ENCODE peak calls at places on chromosome 19, in four cellular contexts. R is heart right ventricle, O is ascending aorta, E is left ventricle myocardium inferior. L is an unnamed sample. For H3K4me1, the result is how much of the 10 kb centered on the place peaks cover.

GRCh38 chr19:51019544-51019925 is at the start of gene KLK10:
- DNase-seq in E (no peak), O (no peak), R (no peak), L (no peak)

GRCh38 chr19:925912-926594 is at the start of gene ARID3A:
- DNase-seq in E (peak), R (no peak), O (no peak), L (peak)

GRCh38 chr19:53158119-53158656 is 665 bp downstream of the ZNF347 start:
- DNase-seq in R (peak), O (peak), E (peak), L (peak)

GRCh38 chr19:6739884-6740588 is 556 bp downstream of the TRIP10 start:
- DNase-seq in R (peak), O (no peak), E (peak), L (no peak)

GRCh38 chr19:574658-575526 is 2.5 kb downstream of the BSG start:
- DNase-seq in E (peak), R (peak), O (no peak), L (peak)

GRCh38 chr19:54133312-54133956 is 4.1 kb upstream of the CNOT3 start:
- DNase-seq in R (no peak), O (no peak), E (no peak), L (peak)

GRCh38 chr19:18415177-18415867 is 3.9 kb upstream of the SSBP4 start:
- DNase-seq in E (peak), O (peak), R (peak), L (no peak)

GRCh38 chr19:3890590-3890989 is 10.1 kb downstream of the ATCAY start:
- DNase-seq in E (no peak), O (no peak), R (no peak), L (no peak)

GRCh38 chr19:1747285-1748114 is 5.8 kb upstream of the ONECUT3 start:
- DNase-seq in O (no peak), R (no peak), E (no peak), L (peak)

GRCh38 chr19:342801-343421 is 1.7 kb downstream of the MIER2 start:
- DNase-seq in R (peak), E (peak), O (peak), L (no peak)

GRCh38 chr19:2357279-2358206 is 2.5 kb upstream of the TMPRSS9 start:
- DNase-seq in E (no peak), O (no peak), R (no peak), L (no peak)

GRCh38 chr19:54373781-54374266 is 9.1 kb upstream of the LAIR1 start:
- DNase-seq in R (peak), E (no peak), O (no peak), L (no peak)

GRCh38 chr19:43596842-43597461 is 557 bp downstream of the ZNF576 start:
- DNase-seq in R (no peak), E (no peak), O (no peak), L (no peak)

GRCh38 chr19:2014731-2015610 is 543 bp downstream of the BTBD2 start:
- DNase-seq in O (no peak), E (no peak), R (no peak), L (peak)

GRCh38 chr19:18895828-18896341 is at the start of gene CERS1:
- DNase-seq in R (no peak), O (no peak), E (no peak), L (peak)

GRCh38 chr19:57248646-57249045 is 8.2 kb downstream of the ZNF805 start:
- DNase-seq in E (no peak), O (no peak), R (no peak), L (no peak)

GRCh38 chr19:4971424-4971793 is 2.5 kb downstream of the KDM4B start:
- DNase-seq in O (no peak), E (no peak), R (no peak), L (peak)

DNA sequence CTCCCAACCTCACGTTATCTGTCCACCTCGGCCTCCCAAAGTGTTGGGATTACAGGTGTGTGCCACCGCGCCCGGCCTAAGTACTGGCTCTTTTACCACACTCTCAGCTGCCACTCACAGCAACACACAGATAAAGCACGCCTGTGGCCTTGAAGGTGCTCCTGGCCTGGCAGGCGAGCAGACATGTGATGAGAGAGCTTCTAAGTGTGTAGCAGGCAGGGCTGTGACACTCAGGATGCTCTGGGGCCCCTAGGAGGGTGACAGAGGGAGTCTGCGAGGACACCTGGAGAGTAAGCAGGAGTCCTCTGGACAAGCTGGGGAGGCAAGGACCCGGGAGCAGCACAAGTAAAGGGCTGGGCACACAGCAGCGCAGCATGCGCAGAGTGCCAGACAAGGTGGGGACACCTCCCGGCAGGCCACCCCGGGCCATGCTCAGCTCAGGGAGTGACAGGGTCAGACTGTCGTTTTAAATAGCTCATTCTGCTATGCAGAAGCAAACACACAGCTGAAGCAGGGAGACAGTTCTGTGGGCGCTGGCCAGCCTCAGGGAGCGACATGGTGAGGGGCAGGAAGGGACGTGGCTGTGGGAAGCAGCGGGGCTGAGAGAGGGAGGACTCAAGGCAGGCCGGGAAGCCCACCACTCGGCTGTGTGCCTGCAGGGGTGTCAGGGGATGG is 26.5 kb downstream of the MED26 start:
- DNase-seq in R (peak), E (no peak), O (no peak), L (no peak)
- TF ChIP-seq CTCF in R (no peak), E (no peak), O (no peak), L (no peak)

GRCh38 chr19:38009650-38010229 is 102.7 kb downstream of the SIPA1L3 start:
- DNase-seq in R (no peak), E (no peak), O (no peak), L (no peak)
- H3K4me1 ChIP-seq in R (under half), E (under half), O (under half), L (under half)

GRCh38 chr19:40512473-40513344 is 45.9 kb downstream of the SPTBN4 start:
- DNase-seq in E (no peak), O (no peak), R (no peak), L (peak)
- TF ChIP-seq CTCF in E (no peak), O (no peak), R (no peak), L (no peak)

GRCh38 chr19:16071072-16071691 is 5.1 kb upstream of the TPM4 start:
- DNase-seq in E (no peak), O (no peak), R (no peak), L (no peak)
- H3K4me1 ChIP-seq in E (half or more), O (under half), R (under half), L (under half)

GRCh38 chr19:49570997-49571676 is 9.2 kb downstream of the NOSIP start:
- DNase-seq in R (no peak), E (no peak), O (no peak), L (no peak)
- TF ChIP-seq CTCF in R (peak), E (no peak), O (no peak), L (no peak)

GRCh38 chr19:46925548-46925950 is 64.8 kb downstream of the ARHGAP35 start:
- DNase-seq in R (no peak), O (peak), E (no peak), L (no peak)

GRCh38 chr19:46928951-46929350 is 68.2 kb downstream of the ARHGAP35 start:
- DNase-seq in R (no peak), E (no peak), O (no peak), L (no peak)

GRCh38 chr19:46926201-46927071 is 65.6 kb downstream of the ARHGAP35 start:
- DNase-seq in R (no peak), E (no peak), O (peak), L (peak)

GRCh38 chr19:46927106-46927505 is 66.3 kb downstream of the ARHGAP35 start:
- DNase-seq in E (no peak), R (no peak), O (peak), L (no peak)

DNA sequence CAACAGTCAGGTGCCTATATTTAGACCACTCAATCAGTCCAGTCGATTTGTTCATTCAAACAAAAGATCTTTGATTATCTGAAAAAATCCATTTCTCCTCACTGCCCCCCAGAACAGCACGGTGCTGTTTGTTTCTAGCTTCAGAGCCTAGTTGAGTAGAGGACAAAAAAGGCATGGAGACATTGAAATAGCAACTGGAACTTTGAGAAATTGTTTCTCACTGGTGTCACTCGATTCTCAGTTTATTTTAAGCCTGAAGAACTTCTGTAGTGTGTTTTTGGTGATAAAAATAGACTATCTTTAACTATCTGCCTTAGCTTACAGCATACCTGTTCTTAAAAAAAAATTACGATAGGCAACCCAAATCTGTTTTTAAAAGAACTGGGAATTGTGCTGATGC is 67.1 kb downstream of the ARHGAP35 start:
- DNase-seq in R (no peak), O (no peak), E (no peak), L (no peak)
- H3K4me1 ChIP-seq in R (under half), O (half or more), E (half or more), L (half or more)

GRCh38 chr19:48638831-48639381 is 1.7 kb upstream of the DBP start:
- DNase-seq in O (no peak), R (peak), E (no peak), L (no peak)

GRCh38 chr19:48639483-48640375 is 2.5 kb upstream of the DBP start:
- DNase-seq in E (no peak), O (no peak), R (peak), L (no peak)

GRCh38 chr19:48637449-48637947 is 319 bp upstream of the DBP start:
- DNase-seq in R (peak), E (peak), O (peak), L (peak)

GRCh38 chr19:48636859-48637448 is at the start of gene DBP:
- DNase-seq in O (peak), R (peak), E (peak), L (no peak)

DNA sequence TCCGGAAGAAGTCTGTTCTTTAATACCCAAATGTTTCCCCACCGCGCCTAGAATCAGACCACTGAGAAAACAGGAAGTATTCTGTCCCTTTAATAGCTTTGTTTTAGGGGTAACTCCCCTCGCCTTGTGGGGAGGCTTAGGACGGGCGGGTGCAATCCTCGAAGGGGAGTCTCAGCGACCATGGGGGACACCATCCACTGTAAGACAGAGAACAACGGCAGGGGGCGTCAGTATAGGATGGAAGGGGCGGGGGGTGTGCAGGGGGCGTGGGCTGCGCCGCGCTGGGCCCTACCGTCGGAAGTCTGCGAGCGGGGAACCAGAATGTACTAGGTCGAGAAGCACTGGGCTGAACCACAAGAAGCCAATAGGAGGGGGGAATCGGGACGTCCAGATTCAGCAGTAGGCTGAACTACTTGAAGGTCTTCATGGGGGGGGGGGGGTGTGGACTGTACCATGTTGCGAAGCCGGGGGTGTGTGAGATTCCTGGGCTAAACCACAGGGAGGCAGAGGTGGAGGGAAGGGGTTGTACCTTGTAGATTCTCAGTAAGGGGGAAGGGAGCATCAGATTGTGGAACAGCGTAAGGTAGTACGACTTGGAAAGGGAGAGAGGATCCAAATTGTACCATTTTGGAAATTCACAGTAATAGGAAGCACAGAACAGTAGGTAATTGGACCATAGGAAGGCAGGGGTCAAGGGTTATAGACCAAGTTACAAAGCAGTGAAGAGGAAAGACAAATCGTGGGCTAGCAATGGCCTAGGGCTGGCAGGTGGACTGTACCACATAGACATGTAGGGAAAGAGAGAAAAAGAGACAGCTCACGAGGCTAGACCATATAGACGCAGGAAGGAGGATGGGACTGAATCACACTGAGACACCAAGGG is 1.0 kb upstream of the DBP start:
- DNase-seq in E (peak), O (peak), R (peak), L (peak)
- TF ChIP-seq CTCF in E (no peak), O (no peak), R (no peak), L (peak)

L was measured in cardiac muscle cell.